ENCODE peak calls at places on chromosomes 5 and 9, in eight cellular contexts. K, Z, R, C, H, F, U and G are unnamed samples.
A peak's percentile ranks its signal among the peaks of the same experiment; 100 is the strongest.

GRCh38 chr5:135386096-135386495 is 12.9 kb downstream of the MACROH2A1 start:
- DNase-seq in K (peak; percentile 32), Z (no peak), R (no peak), C (no peak), H (no peak), F (no peak), U (peak; percentile 36), G (no peak)

GRCh38 chr5:159903134-159903533 is 13.1 kb upstream of the ADRA1B start:
- DNase-seq in K (no peak), Z (no peak), R (no peak), C (no peak), H (no peak), F (no peak), U (no peak), G (no peak)

GRCh38 chr9:127256324-127256723 is 8.2 kb upstream of the GARNL3 start:
- DNase-seq in K (no peak), Z (no peak), R (no peak), C (no peak), H (no peak), F (no peak), U (no peak), G (no peak)

GRCh38 chr5:168852329-168852728 is 273.2 kb upstream of the PANK3 start:
- DNase-seq in K (no peak), Z (no peak), R (no peak), C (no peak), H (no peak), F (no peak), U (no peak), G (no peak)

GRCh38 chr5:111124793-111125192 is 32.6 kb downstream of the WDR36 start:
- DNase-seq in K (no peak), Z (no peak), R (no peak), C (no peak), H (no peak), F (no peak), U (no peak), G (no peak)

GRCh38 chr5:129963359-129963758 is 59.1 kb downstream of the CHSY3 start:
- DNase-seq in K (peak; percentile 82), Z (no peak), R (no peak), C (no peak), H (no peak), F (no peak), U (peak; percentile 98), G (no peak)

GRCh38 chr5:24294324-24294723 is 350.5 kb downstream of the CDH10 start:
- DNase-seq in K (no peak), Z (no peak), R (no peak), C (no peak), H (no peak), F (no peak), U (no peak), G (no peak)

GRCh38 chr9:93292664-93293328 is 108.9 kb downstream of the WNK2 start:
- DNase-seq in K (no peak), Z (no peak), R (no peak), C (no peak), H (no peak), F (no peak), U (no peak), G (no peak)

GRCh38 chr5:37495668-37496067 is 116.5 kb downstream of the WDR70 start:
- DNase-seq in K (peak; percentile 47), Z (no peak), R (no peak), C (no peak), H (peak; percentile 24), F (no peak), U (peak; percentile 84), G (no peak)

GRCh38 chr5:111364992-111365391 is 140.8 kb downstream of the CAMK4 start:
- DNase-seq in K (peak; percentile 44), Z (no peak), R (no peak), C (no peak), H (peak; percentile 23), F (no peak), U (peak; percentile 24), G (no peak)

GRCh38 chr9:28810375-28811075 is 1237.2 kb upstream of the C9orf72 start:
- DNase-seq in K (no peak), Z (no peak), R (no peak), C (no peak), H (peak; percentile 82), F (no peak), U (peak; percentile 84), G (no peak)

GRCh38 chr5:180080670-180081280 is 9.2 kb upstream of the RNF130 start:
- DNase-seq in K (no peak), Z (no peak), R (no peak), C (no peak), H (no peak), F (no peak), U (no peak), G (no peak)

GRCh38 chr5:19058216-19058615 is 929.8 kb downstream of the CDH18 start:
- DNase-seq in K (no peak), Z (no peak), R (no peak), C (no peak), H (no peak), F (no peak), U (no peak), G (no peak)

GRCh38 chr5:135151256-135151655 is 117.2 kb upstream of the PITX1 start:
- DNase-seq in K (no peak), Z (no peak), R (no peak), C (no peak), H (no peak), F (no peak), U (no peak), G (no peak)

GRCh38 chr9:96413312-96414221 is 4.6 kb downstream of the ZNF367 start:
- DNase-seq in K (no peak), Z (no peak), R (no peak), C (no peak), H (peak; percentile 20), F (no peak), U (no peak), G (no peak)

GRCh38 chr5:55856511-55857246 is 5.5 kb downstream of the IL31RA start:
- DNase-seq in K (peak; percentile 26), Z (no peak), R (no peak), C (no peak), H (no peak), F (no peak), U (no peak), G (no peak)

GRCh38 chr5:77876862-77877502 is 100.8 kb upstream of the TBCA start:
- DNase-seq in K (no peak), Z (no peak), R (no peak), C (no peak), H (no peak), F (no peak), U (no peak), G (no peak)

GRCh38 chr5:108642170-108642906 is 105.4 kb upstream of the FER start:
- DNase-seq in K (peak; percentile 86), Z (peak; percentile 68), R (peak; percentile 22), C (peak; percentile 58), H (peak; percentile 92), F (peak; percentile 26), U (peak; percentile 65), G (peak; percentile 80)

DNA sequence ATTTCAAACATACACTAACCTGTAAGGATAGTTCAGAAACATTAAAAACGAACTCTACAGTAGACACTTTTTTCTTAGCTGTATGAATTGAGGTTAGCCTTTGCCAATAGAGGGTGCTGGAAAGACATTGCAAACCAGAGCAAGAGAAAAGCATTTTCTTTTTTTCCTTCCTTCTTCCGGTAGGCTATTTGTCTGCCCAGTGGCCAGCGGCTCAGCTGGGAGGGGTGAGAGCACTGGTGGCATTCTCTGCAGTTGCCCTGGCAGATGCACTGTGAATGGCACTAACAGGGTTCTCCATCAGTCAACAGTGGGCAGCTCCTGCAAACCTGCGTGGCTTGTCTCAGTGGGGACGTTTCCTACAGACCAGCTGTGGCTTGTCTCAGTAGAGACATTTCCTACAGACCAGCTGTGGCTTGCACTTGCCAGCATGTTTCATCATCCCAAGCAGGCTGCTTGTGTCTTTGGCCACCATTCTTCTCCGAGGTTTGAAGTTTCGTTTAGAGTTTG is 984.5 kb upstream of the CDH18 start:
- DNase-seq in K (peak; percentile 85), Z (peak; percentile 0), R (no peak), C (peak; percentile 54), H (peak; percentile 80), F (peak; percentile 27), U (peak; percentile 57), G (peak; percentile 40)
- H3K4me3 ChIP-seq in K (no peak overlapping the region), Z (peak overlapping the region; percentile 26), R (no peak overlapping the region), C (peak overlapping the region; percentile 54), H (peak overlapping the region; percentile 40), F (peak overlapping the region; percentile 41), U (peak overlapping the region; percentile 27), G (peak overlapping the region; percentile 62)

DNA sequence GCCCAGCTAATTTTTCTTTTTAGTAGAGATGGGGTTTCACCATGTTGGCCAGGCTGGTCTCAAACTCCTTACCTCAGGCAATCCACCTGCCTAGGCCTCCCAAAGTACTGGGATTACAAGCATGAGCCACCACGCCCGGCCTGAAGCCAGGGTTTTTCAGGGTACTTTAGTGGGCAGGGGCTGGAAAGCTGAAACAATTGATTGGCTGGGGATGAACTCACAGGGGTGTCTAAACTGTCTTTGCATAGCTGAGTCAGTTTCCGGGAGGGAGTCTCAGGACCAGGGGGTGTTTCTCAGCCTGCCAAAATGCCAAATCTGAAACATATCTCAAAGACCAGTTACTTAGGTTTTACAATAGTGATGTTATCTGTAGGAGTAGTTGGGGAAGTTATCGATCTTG is 46.1 kb downstream of the PRUNE2 start:
- DNase-seq in K (no peak), Z (no peak), R (no peak), C (no peak), H (no peak), F (no peak), U (no peak), G (no peak)
- TF ChIP-seq CTCF in K (no peak), Z (no peak), R (no peak), C (no peak), H (no peak), F (no peak), U (no peak), G (no peak)

DNA sequence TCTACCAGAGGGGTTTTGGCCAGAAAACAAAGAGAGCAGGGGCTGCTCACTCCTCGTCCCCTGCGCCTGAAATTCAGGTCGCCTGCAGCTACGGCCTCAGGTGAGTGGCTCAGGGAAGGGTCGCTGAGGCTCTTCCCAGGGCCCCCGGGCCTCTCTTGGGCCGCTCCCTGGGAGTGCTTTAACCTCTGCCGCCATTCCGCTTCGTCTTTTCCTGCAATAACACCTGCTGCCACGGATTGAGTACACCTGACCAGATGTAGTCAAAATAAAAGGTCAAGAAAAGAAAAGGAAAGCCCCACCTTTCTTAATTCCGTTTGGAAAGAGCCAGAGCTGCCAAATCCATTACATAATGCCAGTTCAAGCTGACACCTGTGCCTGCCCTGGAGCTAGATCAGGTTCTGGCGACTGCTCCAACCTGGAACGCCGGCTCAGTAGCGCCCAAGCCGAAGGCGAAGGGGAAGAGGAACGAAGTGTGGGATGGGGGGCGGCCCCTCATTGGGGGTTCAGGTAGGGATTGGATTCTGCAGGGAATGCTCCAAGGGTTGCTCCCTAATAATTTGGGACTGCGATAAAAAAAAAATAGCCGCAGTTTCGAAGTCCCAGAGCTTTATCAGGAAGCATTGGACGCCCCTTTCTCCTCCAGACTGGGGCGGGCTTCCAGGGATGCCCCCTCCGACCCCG is 193.9 kb downstream of the MEF2C start:
- DNase-seq in K (no peak), Z (no peak), R (no peak), C (no peak), H (no peak), F (no peak), U (no peak), G (no peak)
- H3K4me3 ChIP-seq in K (no peak overlapping the region), Z (no peak overlapping the region), R (no peak overlapping the region), C (no peak overlapping the region), H (no peak overlapping the region), F (no peak overlapping the region), U (no peak overlapping the region), G (no peak overlapping the region)

GRCh38 chr5:65185468-65185867 is 296.3 kb downstream of the ADAMTS6 start:
- DNase-seq in K (no peak), Z (no peak), R (no peak), C (no peak), H (no peak), F (no peak), U (peak; percentile 33), G (no peak)
- TF ChIP-seq CTCF in K (no peak), Z (no peak), R (no peak), C (no peak), H (no peak), F (no peak), U (no peak), G (no peak)